ENCODE peak calls at places on chromosomes 2 and 18, in six cellular contexts. B, L, R, Q, T and P are unnamed samples.

GRCh38 chr18:76995896-76996295 is 136.7 kb downstream of the MBP start:
- DNase-seq in B (no peak), L (no peak), R (no peak), Q (no peak), T (no peak), P (no peak)

GRCh38 chr2:218322756-218323525 is 30.6 kb upstream of the TMBIM1 start:
- DNase-seq in B (peak), L (peak), R (peak), Q (peak), T (peak), P (peak)

GRCh38 chr18:5967007-5967406 is 71.7 kb upstream of the TMEM200C start:
- DNase-seq in B (no peak), L (no peak), R (no peak), Q (no peak), T (no peak), P (no peak)

GRCh38 chr18:55142413-55142812 is 183.2 kb upstream of the CCDC68 start:
- DNase-seq in B (no peak), L (no peak), R (peak), Q (no peak), T (no peak), P (no peak)

GRCh38 chr2:81247648-81248047 is 943.1 kb upstream of the LRRTM1 start:
- DNase-seq in B (no peak), L (no peak), R (no peak), Q (no peak), T (no peak), P (peak)

GRCh38 chr2:101704046-101704466 is 6.5 kb downstream of the MAP4K4 start:
- DNase-seq in B (peak), L (no peak), R (peak), Q (no peak), T (no peak), P (no peak)

GRCh38 chr2:108958002-108958401 is 31.0 kb downstream of the EDAR start:
- DNase-seq in B (no peak), L (no peak), R (no peak), Q (no peak), T (peak), P (no peak)

GRCh38 chr2:190698895-190699294 is 50.0 kb downstream of the NAB1 start:
- DNase-seq in B (no peak), L (peak), R (peak), Q (peak), T (no peak), P (no peak)

GRCh38 chr2:17182399-17182798 is 335.8 kb downstream of the RAD51AP2 start:
- DNase-seq in B (no peak), L (no peak), R (no peak), Q (no peak), T (no peak), P (no peak)

GRCh38 chr2:241859017-241859435 is 332 bp upstream of the PDCD1 start:
- DNase-seq in B (no peak), L (no peak), R (no peak), Q (no peak), T (no peak), P (no peak)

GRCh38 chr2:120395686-120396518 is 50.0 kb downstream of the INHBB start:
- DNase-seq in B (no peak), L (peak), R (no peak), Q (no peak), T (no peak), P (peak)

GRCh38 chr2:199602271-199602895 is 144.6 kb upstream of the SATB2 start:
- DNase-seq in B (no peak), L (peak), R (peak), Q (peak), T (peak), P (peak)

GRCh38 chr2:620456-621302 is 56.5 kb downstream of the TMEM18 start:
- DNase-seq in B (no peak), L (no peak), R (no peak), Q (no peak), T (no peak), P (no peak)

GRCh38 chr2:9318461-9319337 is 104.6 kb downstream of the ITGB1BP1 start:
- DNase-seq in B (no peak), L (no peak), R (no peak), Q (no peak), T (no peak), P (no peak)

GRCh38 chr18:48833701-48834394 is 116.9 kb downstream of the SMAD7 start:
- DNase-seq in B (peak), L (no peak), R (no peak), Q (no peak), T (no peak), P (peak)

GRCh38 chr18:45243347-45244095 is 371.8 kb upstream of the SLC14A2 start:
- DNase-seq in B (no peak), L (no peak), R (no peak), Q (no peak), T (no peak), P (no peak)

GRCh38 chr18:75638223-75638596 is 210.7 kb upstream of the SMIM21 start:
- DNase-seq in B (no peak), L (no peak), R (peak), Q (no peak), T (no peak), P (no peak)

GRCh38 chr2:85887566-85888019 is 1.2 kb downstream of the ST3GAL5 start:
- DNase-seq in B (peak), L (peak), R (peak), Q (no peak), T (no peak), P (peak)

GRCh38 chr2:141065042-141065441 is 1065.8 kb downstream of the LRP1B start:
- DNase-seq in B (no peak), L (no peak), R (no peak), Q (no peak), T (no peak), P (no peak)

GRCh38 chr2:205321240-205321639 is 361.1 kb upstream of the NRP2 start:
- DNase-seq in B (no peak), L (no peak), R (peak), Q (no peak), T (no peak), P (no peak)

GRCh38 chr2:58512878-58513277 is 271.8 kb upstream of the FANCL start:
- DNase-seq in B (no peak), L (no peak), R (no peak), Q (peak), T (no peak), P (no peak)

GRCh38 chr18:21064347-21064746 is 47.3 kb downstream of the ROCK1 start:
- DNase-seq in B (no peak), L (no peak), R (peak), Q (no peak), T (no peak), P (no peak)

GRCh38 chr2:160700415-160700814 is 206.8 kb upstream of the RBMS1 start:
- DNase-seq in B (no peak), L (no peak), R (no peak), Q (no peak), T (no peak), P (no peak)

GRCh38 chr2:200592414-200593075 is 6.7 kb downstream of the AOX1 start:
- DNase-seq in B (no peak), L (peak), R (peak), Q (peak), T (no peak), P (peak)

GRCh38 chr2:27407798-27408491 is 1.4 kb downstream of the PPM1G start:
- DNase-seq in B (no peak), L (peak), R (peak), Q (peak), T (peak), P (peak)

GRCh38 chr18:49130261-49130660 is 179.5 kb upstream of the SMAD7 start:
- DNase-seq in B (no peak), L (no peak), R (no peak), Q (no peak), T (no peak), P (no peak)

GRCh38 chr2:231223001-231223375 is 24.6 kb downstream of the ARMC9 start:
- DNase-seq in B (no peak), L (no peak), R (no peak), Q (no peak), T (no peak), P (no peak)
- H3K4me3 ChIP-seq in B (no peak), L (no peak), R (no peak), Q (no peak), T (no peak), P (no peak)

GRCh38 chr2:73494031-73494430 is 108.4 kb downstream of the ALMS1 start:
- DNase-seq in B (no peak), L (no peak), R (peak), Q (peak), T (peak), P (peak)
- TF ChIP-seq EZH2phosphoT487 in B (no peak), L (no peak), R (no peak), Q (no peak), T (no peak), P (no peak)

GRCh38 chr2:37623971-37624897 is 47.2 kb downstream of the CDC42EP3 start:
- DNase-seq in B (no peak), L (no peak), R (peak), Q (no peak), T (no peak), P (peak)
- TF ChIP-seq EZH2 in B (no peak), L (no peak), R (no peak), Q (no peak), T (no peak), P (no peak)

GRCh38 chr2:34447097-34447496 is 848.0 kb upstream of the FAM98A start:
- DNase-seq in B (no peak), L (peak), R (no peak), Q (peak), T (no peak), P (no peak)
- H3K4me3 ChIP-seq in B (no peak), L (no peak), R (no peak), Q (no peak), T (no peak), P (no peak)

GRCh38 chr18:12654971-12655370 is 2.9 kb downstream of the SPIRE1 start:
- DNase-seq in B (no peak), L (no peak), R (no peak), Q (no peak), T (no peak), P (no peak)

GRCh38 chr18:12657849-12658829 is at the start of gene SPIRE1:
- DNase-seq in B (peak), L (peak), R (peak), Q (peak), T (no peak), P (peak)

GRCh38 chr18:12657048-12657848 is 659 bp downstream of the SPIRE1 start:
- DNase-seq in B (peak), L (peak), R (peak), Q (peak), T (no peak), P (peak)

GRCh38 chr18:12656671-12657047 is 1.2 kb downstream of the SPIRE1 start:
- DNase-seq in B (no peak), L (no peak), R (peak), Q (no peak), T (no peak), P (no peak)

GRCh38 chr18:12659904-12660605 is 2.1 kb upstream of the SPIRE1 start:
- DNase-seq in B (peak), L (peak), R (peak), Q (peak), T (peak), P (peak)
- TF ChIP-seq EZH2phosphoT487 in B (no peak), L (no peak), R (no peak), Q (no peak), T (no peak), P (no peak)

DNA sequence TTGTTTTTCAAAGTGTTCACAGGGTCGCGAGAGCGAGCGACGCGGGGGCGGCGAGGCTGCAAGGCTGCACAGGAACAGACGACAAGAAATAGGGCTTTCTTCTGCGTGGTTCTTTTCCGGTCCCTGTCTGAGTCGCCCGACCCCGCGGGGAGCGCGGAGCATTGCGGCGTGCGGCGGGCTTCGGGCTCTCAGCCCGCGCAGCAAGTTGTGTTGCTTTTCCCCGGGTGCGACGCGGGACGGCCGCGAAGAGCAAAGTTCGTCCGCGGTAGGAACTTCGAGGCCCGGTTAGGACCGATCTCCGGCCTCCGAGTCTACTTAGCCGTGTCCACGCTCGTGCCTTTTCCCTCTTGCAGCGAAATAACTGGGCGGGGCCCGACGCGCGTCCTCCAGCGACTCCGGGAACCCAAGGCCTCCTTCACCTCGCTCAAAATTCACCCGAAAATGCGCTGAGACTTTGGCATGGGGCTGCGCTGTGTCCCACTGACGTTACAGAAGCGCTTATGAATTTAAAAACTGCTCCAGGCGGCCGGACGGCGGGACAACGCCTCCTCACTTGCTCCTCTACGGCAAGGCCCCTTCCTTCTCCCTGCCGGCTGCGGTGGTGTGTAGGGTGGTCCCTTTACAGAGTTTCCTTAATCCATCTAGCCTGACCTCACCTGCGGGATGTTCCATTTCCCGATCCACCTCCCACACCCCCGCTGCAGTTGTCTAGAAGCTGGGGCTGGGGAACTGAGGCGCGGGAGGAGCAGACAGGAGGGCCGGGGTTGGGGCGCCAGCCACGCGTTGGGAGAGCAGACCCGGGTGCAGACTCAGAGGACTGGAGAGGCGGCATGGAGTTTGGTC is 1.5 kb upstream of the BCL2L11 start:
- DNase-seq in B (no peak), L (peak), R (peak), Q (peak), T (no peak), P (no peak)
- TF ChIP-seq EZH2 in B (no peak), L (peak), R (peak), Q (peak), T (no peak), P (no peak)

GRCh38 chr2:64643838-64644219 is 9.9 kb downstream of the SERTAD2 start:
- DNase-seq in B (no peak), L (no peak), R (peak), Q (no peak), T (no peak), P (no peak)
- H3K4me3 ChIP-seq in B (peak), L (peak), R (peak), Q (peak), T (peak), P (peak)

GRCh38 chr2:42442774-42443173 is 51.0 kb downstream of the KCNG3 start:
- DNase-seq in B (no peak), L (no peak), R (no peak), Q (no peak), T (no peak), P (peak)

GRCh38 chr2:42436370-42436769 is 57.4 kb downstream of the KCNG3 start:
- DNase-seq in B (no peak), L (no peak), R (no peak), Q (no peak), T (no peak), P (no peak)

GRCh38 chr2:42443980-42444379 is 49.8 kb downstream of the KCNG3 start:
- DNase-seq in B (no peak), L (no peak), R (no peak), Q (no peak), T (no peak), P (no peak)

GRCh38 chr2:42435641-42436040 is 58.1 kb downstream of the KCNG3 start:
- DNase-seq in B (no peak), L (no peak), R (no peak), Q (no peak), T (no peak), P (no peak)

GRCh38 chr2:42438685-42439084 is 55.1 kb downstream of the KCNG3 start:
- DNase-seq in B (no peak), L (no peak), R (no peak), Q (no peak), T (no peak), P (no peak)
- TF ChIP-seq EZH2phosphoT487 in B (no peak), L (no peak), R (no peak), Q (no peak), T (no peak), P (no peak)